ENCODE peak calls at places on chromosome 6, in four cellular contexts. S, W, A and J are unnamed samples.
A peak's percentile ranks its signal among the peaks of the same experiment; 100 is the strongest.

GRCh38 chr6:104680539-104680938 is 179.2 kb downstream of the HACE1 start:
- DNase-seq in S (no peak), W (no peak), A (no peak), J (no peak)

GRCh38 chr6:163814494-163815364 is 400.2 kb downstream of the QKI start:
- DNase-seq in S (no peak), W (peak; percentile 46), A (no peak), J (peak; percentile 6)

GRCh38 chr6:22451960-22452359 is 117.4 kb upstream of the HDGFL1 start:
- DNase-seq in S (no peak), W (no peak), A (no peak), J (no peak)

GRCh38 chr6:77403424-77403823 is 59.9 kb downstream of the HTR1B start:
- DNase-seq in S (no peak), W (peak; percentile 57), A (no peak), J (no peak)

GRCh38 chr6:45422541-45423110 is 44.9 kb upstream of the SUPT3H start:
- DNase-seq in S (peak; percentile 26), W (no peak), A (peak; percentile 36), J (peak; percentile 65)

GRCh38 chr6:84415068-84415467 is 187.6 kb upstream of the CEP162 start:
- DNase-seq in S (no peak), W (no peak), A (no peak), J (no peak)

GRCh38 chr6:121627761-121628160 is 192.3 kb downstream of the GJA1 start:
- DNase-seq in S (no peak), W (peak; percentile 45), A (no peak), J (no peak)

GRCh38 chr6:113909224-113909856 is 52.2 kb downstream of the MARCKS start:
- DNase-seq in S (peak; percentile 72), W (peak; percentile 22), A (peak; percentile 73), J (no peak)

GRCh38 chr6:107713214-107713962 is 110.7 kb downstream of the SCML4 start:
- DNase-seq in S (no peak), W (no peak), A (no peak), J (no peak)

GRCh38 chr6:163432300-163432699 is 17.8 kb downstream of the QKI start:
- DNase-seq in S (no peak), W (no peak), A (no peak), J (no peak)

GRCh38 chr6:66556936-66557335 is 849.9 kb upstream of the EYS start:
- DNase-seq in S (no peak), W (peak; percentile 28), A (no peak), J (no peak)